ENCODE peak calls at places on chromosome 15, in nine cellular contexts. One of them, this sample, is unnamed.

GRCh38 chr15:78993257-78993930 is 48.5 kb upstream of the CTSH start:
- DNase-seq in A549: no peak
- DNase-seq in activated CD4-positive, alpha-beta T cell treated with anti-CD3 and anti-CD28 coated beads, Interleukin-2, amount 50 U/mL, for 4 hours: no peak
- DNase-seq in Kasumi-1: no peak
- DNase-seq in erythroblast: no peak
- DNase-seq in psoas muscle: no peak
- DNase-seq in kidney tubule cell: no peak
- DNase-seq in T-helper 9 cell: no peak
- DNase-seq in HCT116: no peak
- DNase-seq in this sample: no peak

GRCh38 chr15:37586976-37587375 is 347.5 kb upstream of the TMCO5A start:
- DNase-seq in kidney tubule cell: no peak
- DNase-seq in A549: no peak
- DNase-seq in HCT116: no peak
- DNase-seq in activated CD4-positive, alpha-beta T cell treated with anti-CD3 and anti-CD28 coated beads, Interleukin-2, amount 50 U/mL, for 4 hours: no peak
- DNase-seq in Kasumi-1: no peak
- DNase-seq in erythroblast: no peak
- DNase-seq in psoas muscle: no peak
- DNase-seq in T-helper 9 cell: no peak
- DNase-seq in this sample: no peak

GRCh38 chr15:57160823-57161560 is 215.3 kb upstream of the CGNL1 start:
- DNase-seq in kidney tubule cell: peak
- DNase-seq in erythroblast: no peak
- DNase-seq in HCT116: no peak
- DNase-seq in T-helper 9 cell: no peak
- DNase-seq in activated CD4-positive, alpha-beta T cell treated with anti-CD3 and anti-CD28 coated beads, Interleukin-2, amount 50 U/mL, for 4 hours: no peak
- DNase-seq in Kasumi-1: no peak
- DNase-seq in A549: peak
- DNase-seq in psoas muscle: no peak
- DNase-seq in this sample: no peak

GRCh38 chr15:86935841-86936240 is 856.2 kb downstream of the AGBL1 start:
- DNase-seq in A549: no peak
- DNase-seq in T-helper 9 cell: no peak
- DNase-seq in psoas muscle: no peak
- DNase-seq in Kasumi-1: no peak
- DNase-seq in kidney tubule cell: no peak
- DNase-seq in erythroblast: no peak
- DNase-seq in HCT116: no peak
- DNase-seq in activated CD4-positive, alpha-beta T cell treated with anti-CD3 and anti-CD28 coated beads, Interleukin-2, amount 50 U/mL, for 4 hours: no peak
- DNase-seq in this sample: no peak

GRCh38 chr15:22911306-22911705 is 68.9 kb downstream of the CYFIP1 start:
- DNase-seq in psoas muscle: no peak
- DNase-seq in A549: no peak
- DNase-seq in erythroblast: no peak
- DNase-seq in activated CD4-positive, alpha-beta T cell treated with anti-CD3 and anti-CD28 coated beads, Interleukin-2, amount 50 U/mL, for 4 hours: no peak
- DNase-seq in kidney tubule cell: no peak
- DNase-seq in Kasumi-1: no peak
- DNase-seq in T-helper 9 cell: no peak
- DNase-seq in HCT116: no peak
- DNase-seq in this sample: no peak

GRCh38 chr15:98085003-98085639 is 124.6 kb downstream of the ARRDC4 start:
- DNase-seq in HCT116: peak
- DNase-seq in erythroblast: peak
- DNase-seq in T-helper 9 cell: no peak
- DNase-seq in kidney tubule cell: peak
- DNase-seq in activated CD4-positive, alpha-beta T cell treated with anti-CD3 and anti-CD28 coated beads, Interleukin-2, amount 50 U/mL, for 4 hours: peak
- DNase-seq in A549: peak
- DNase-seq in psoas muscle: no peak
- DNase-seq in Kasumi-1: peak
- DNase-seq in this sample: peak

GRCh38 chr15:50774450-50774849 is 8.9 kb upstream of the SPPL2A start:
- DNase-seq in HCT116: no peak
- DNase-seq in activated CD4-positive, alpha-beta T cell treated with anti-CD3 and anti-CD28 coated beads, Interleukin-2, amount 50 U/mL, for 4 hours: no peak
- DNase-seq in erythroblast: peak
- DNase-seq in A549: peak
- DNase-seq in Kasumi-1: no peak
- DNase-seq in T-helper 9 cell: no peak
- DNase-seq in kidney tubule cell: peak
- DNase-seq in psoas muscle: no peak
- DNase-seq in this sample: peak

GRCh38 chr15:33985751-33986150 is 17.5 kb downstream of the CHRM5 start:
- DNase-seq in Kasumi-1: no peak
- DNase-seq in erythroblast: no peak
- DNase-seq in psoas muscle: no peak
- DNase-seq in HCT116: no peak
- DNase-seq in kidney tubule cell: no peak
- DNase-seq in activated CD4-positive, alpha-beta T cell treated with anti-CD3 and anti-CD28 coated beads, Interleukin-2, amount 50 U/mL, for 4 hours: no peak
- DNase-seq in A549: no peak
- DNase-seq in T-helper 9 cell: no peak
- DNase-seq in this sample: no peak

GRCh38 chr15:60469893-60470641 is 8.9 kb downstream of the ICE2 start:
- DNase-seq in erythroblast: no peak
- DNase-seq in T-helper 9 cell: no peak
- DNase-seq in HCT116: no peak
- DNase-seq in kidney tubule cell: peak
- DNase-seq in A549: peak
- DNase-seq in psoas muscle: no peak
- DNase-seq in activated CD4-positive, alpha-beta T cell treated with anti-CD3 and anti-CD28 coated beads, Interleukin-2, amount 50 U/mL, for 4 hours: no peak
- DNase-seq in Kasumi-1: no peak
- DNase-seq in this sample: no peak

GRCh38 chr15:34107315-34107714 is 5.4 kb downstream of the PGBD4 start:
- DNase-seq in kidney tubule cell: no peak
- DNase-seq in A549: no peak
- DNase-seq in activated CD4-positive, alpha-beta T cell treated with anti-CD3 and anti-CD28 coated beads, Interleukin-2, amount 50 U/mL, for 4 hours: no peak
- DNase-seq in erythroblast: no peak
- DNase-seq in HCT116: no peak
- DNase-seq in psoas muscle: no peak
- DNase-seq in T-helper 9 cell: no peak
- DNase-seq in Kasumi-1: no peak
- DNase-seq in this sample: no peak

GRCh38 chr15:69074843-69075224 is 60.3 kb downstream of the NOX5 start:
- DNase-seq in T-helper 9 cell: no peak
- DNase-seq in erythroblast: no peak
- DNase-seq in activated CD4-positive, alpha-beta T cell treated with anti-CD3 and anti-CD28 coated beads, Interleukin-2, amount 50 U/mL, for 4 hours: no peak
- DNase-seq in psoas muscle: no peak
- DNase-seq in Kasumi-1: no peak
- DNase-seq in A549: peak
- DNase-seq in HCT116: no peak
- DNase-seq in kidney tubule cell: peak
- DNase-seq in this sample: no peak

GRCh38 chr15:62739082-62739481 is 303.5 kb upstream of the TPM1 start:
- DNase-seq in HCT116: peak
- DNase-seq in Kasumi-1: no peak
- DNase-seq in T-helper 9 cell: no peak
- DNase-seq in kidney tubule cell: peak
- DNase-seq in erythroblast: no peak
- DNase-seq in activated CD4-positive, alpha-beta T cell treated with anti-CD3 and anti-CD28 coated beads, Interleukin-2, amount 50 U/mL, for 4 hours: no peak
- DNase-seq in psoas muscle: no peak
- DNase-seq in A549: peak
- DNase-seq in this sample: no peak

GRCh38 chr15:33242669-33243191 is 48.2 kb upstream of the FMN1 start:
- DNase-seq in activated CD4-positive, alpha-beta T cell treated with anti-CD3 and anti-CD28 coated beads, Interleukin-2, amount 50 U/mL, for 4 hours: no peak
- DNase-seq in psoas muscle: no peak
- DNase-seq in Kasumi-1: no peak
- DNase-seq in erythroblast: peak
- DNase-seq in kidney tubule cell: peak
- DNase-seq in HCT116: no peak
- DNase-seq in T-helper 9 cell: no peak
- DNase-seq in A549: peak
- DNase-seq in this sample: peak

GRCh38 chr15:28110416-28110975 is 11.4 kb upstream of the OCA2 start:
- DNase-seq in psoas muscle: no peak
- DNase-seq in activated CD4-positive, alpha-beta T cell treated with anti-CD3 and anti-CD28 coated beads, Interleukin-2, amount 50 U/mL, for 4 hours: no peak
- DNase-seq in HCT116: no peak
- DNase-seq in Kasumi-1: no peak
- DNase-seq in T-helper 9 cell: no peak
- DNase-seq in kidney tubule cell: no peak
- DNase-seq in erythroblast: no peak
- DNase-seq in A549: no peak
- DNase-seq in this sample: no peak

GRCh38 chr15:42107483-42107882 is 13.1 kb upstream of the PLA2G4D start:
- DNase-seq in Kasumi-1: no peak
- DNase-seq in psoas muscle: no peak
- DNase-seq in erythroblast: no peak
- DNase-seq in activated CD4-positive, alpha-beta T cell treated with anti-CD3 and anti-CD28 coated beads, Interleukin-2, amount 50 U/mL, for 4 hours: no peak
- DNase-seq in kidney tubule cell: no peak
- DNase-seq in HCT116: no peak
- DNase-seq in T-helper 9 cell: no peak
- DNase-seq in A549: no peak
- DNase-seq in this sample: no peak

GRCh38 chr15:59299919-59300617 is 72.6 kb downstream of the MYO1E start:
- DNase-seq in kidney tubule cell: peak
- DNase-seq in HCT116: peak
- DNase-seq in T-helper 9 cell: peak
- DNase-seq in erythroblast: no peak
- DNase-seq in A549: peak
- DNase-seq in activated CD4-positive, alpha-beta T cell treated with anti-CD3 and anti-CD28 coated beads, Interleukin-2, amount 50 U/mL, for 4 hours: peak
- DNase-seq in Kasumi-1: peak
- DNase-seq in psoas muscle: peak
- DNase-seq in this sample: peak

GRCh38 chr15:83854950-83855707 is 201.2 kb downstream of the ADAMTSL3 start:
- DNase-seq in HCT116: no peak
- DNase-seq in A549: no peak
- DNase-seq in kidney tubule cell: no peak
- DNase-seq in Kasumi-1: no peak
- DNase-seq in psoas muscle: no peak
- DNase-seq in T-helper 9 cell: no peak
- DNase-seq in activated CD4-positive, alpha-beta T cell treated with anti-CD3 and anti-CD28 coated beads, Interleukin-2, amount 50 U/mL, for 4 hours: no peak
- DNase-seq in erythroblast: no peak
- DNase-seq in this sample: no peak

GRCh38 chr15:29018406-29018805 is 132.6 kb downstream of the APBA2 start:
- DNase-seq in HCT116: no peak
- DNase-seq in kidney tubule cell: peak
- DNase-seq in activated CD4-positive, alpha-beta T cell treated with anti-CD3 and anti-CD28 coated beads, Interleukin-2, amount 50 U/mL, for 4 hours: no peak
- DNase-seq in Kasumi-1: no peak
- DNase-seq in T-helper 9 cell: no peak
- DNase-seq in psoas muscle: no peak
- DNase-seq in A549: no peak
- DNase-seq in erythroblast: no peak
- DNase-seq in this sample: no peak

GRCh38 chr15:59622289-59622688 is 10.7 kb downstream of the GCNT3 start:
- DNase-seq in psoas muscle: no peak
- DNase-seq in HCT116: peak
- DNase-seq in erythroblast: peak
- DNase-seq in activated CD4-positive, alpha-beta T cell treated with anti-CD3 and anti-CD28 coated beads, Interleukin-2, amount 50 U/mL, for 4 hours: no peak
- DNase-seq in A549: peak
- DNase-seq in kidney tubule cell: peak
- DNase-seq in T-helper 9 cell: no peak
- DNase-seq in Kasumi-1: peak
- DNase-seq in this sample: peak

GRCh38 chr15:72766780-72767179 is 16.8 kb downstream of the ADPGK start:
- DNase-seq in erythroblast: no peak
- DNase-seq in activated CD4-positive, alpha-beta T cell treated with anti-CD3 and anti-CD28 coated beads, Interleukin-2, amount 50 U/mL, for 4 hours: no peak
- DNase-seq in Kasumi-1: no peak
- DNase-seq in A549: no peak
- DNase-seq in T-helper 9 cell: no peak
- DNase-seq in HCT116: no peak
- DNase-seq in kidney tubule cell: no peak
- DNase-seq in psoas muscle: no peak
- DNase-seq in this sample: no peak

GRCh38 chr15:47513496-47513895 is 203.8 kb upstream of the SEMA6D start:
- DNase-seq in kidney tubule cell: no peak
- DNase-seq in activated CD4-positive, alpha-beta T cell treated with anti-CD3 and anti-CD28 coated beads, Interleukin-2, amount 50 U/mL, for 4 hours: no peak
- DNase-seq in A549: no peak
- DNase-seq in erythroblast: no peak
- DNase-seq in HCT116: no peak
- DNase-seq in psoas muscle: no peak
- DNase-seq in T-helper 9 cell: no peak
- DNase-seq in Kasumi-1: no peak
- DNase-seq in this sample: no peak

GRCh38 chr15:23467110-23467600 is 20.1 kb upstream of the GOLGA6L2 start:
- DNase-seq in activated CD4-positive, alpha-beta T cell treated with anti-CD3 and anti-CD28 coated beads, Interleukin-2, amount 50 U/mL, for 4 hours: no peak
- DNase-seq in A549: peak
- DNase-seq in erythroblast: peak
- DNase-seq in Kasumi-1: no peak
- DNase-seq in psoas muscle: no peak
- DNase-seq in kidney tubule cell: peak
- DNase-seq in T-helper 9 cell: no peak
- DNase-seq in HCT116: peak
- DNase-seq in this sample: peak

GRCh38 chr15:48384616-48385015 is 53.4 kb downstream of the DUT start:
- DNase-seq in erythroblast: no peak
- DNase-seq in kidney tubule cell: peak
- DNase-seq in T-helper 9 cell: no peak
- DNase-seq in activated CD4-positive, alpha-beta T cell treated with anti-CD3 and anti-CD28 coated beads, Interleukin-2, amount 50 U/mL, for 4 hours: no peak
- DNase-seq in psoas muscle: no peak
- DNase-seq in A549: no peak
- DNase-seq in Kasumi-1: no peak
- DNase-seq in HCT116: no peak
- DNase-seq in this sample: no peak

GRCh38 chr15:45333550-45333949 is 44.8 kb downstream of the GATM start:
- DNase-seq in Kasumi-1: no peak
- DNase-seq in psoas muscle: peak
- DNase-seq in T-helper 9 cell: no peak
- DNase-seq in activated CD4-positive, alpha-beta T cell treated with anti-CD3 and anti-CD28 coated beads, Interleukin-2, amount 50 U/mL, for 4 hours: no peak
- DNase-seq in erythroblast: no peak
- DNase-seq in A549: peak
- DNase-seq in kidney tubule cell: peak
- DNase-seq in HCT116: no peak
- DNase-seq in this sample: no peak

GRCh38 chr15:28109626-28110415 is 10.7 kb upstream of the OCA2 start:
- DNase-seq in Kasumi-1: no peak
- DNase-seq in psoas muscle: no peak
- DNase-seq in activated CD4-positive, alpha-beta T cell treated with anti-CD3 and anti-CD28 coated beads, Interleukin-2, amount 50 U/mL, for 4 hours: no peak
- DNase-seq in A549: no peak
- DNase-seq in kidney tubule cell: no peak
- DNase-seq in T-helper 9 cell: no peak
- DNase-seq in erythroblast: no peak
- DNase-seq in HCT116: no peak
- DNase-seq in this sample: no peak

GRCh38 chr15:48825075-48825474 is 14.2 kb upstream of the CEP152 start:
- DNase-seq in Kasumi-1: no peak
- DNase-seq in HCT116: no peak
- DNase-seq in T-helper 9 cell: no peak
- DNase-seq in A549: no peak
- DNase-seq in psoas muscle: no peak
- DNase-seq in activated CD4-positive, alpha-beta T cell treated with anti-CD3 and anti-CD28 coated beads, Interleukin-2, amount 50 U/mL, for 4 hours: no peak
- DNase-seq in kidney tubule cell: no peak
- DNase-seq in erythroblast: no peak
- DNase-seq in this sample: no peak

GRCh38 chr15:68644088-68644904 is 65.5 kb downstream of the CORO2B start:
- DNase-seq in activated CD4-positive, alpha-beta T cell treated with anti-CD3 and anti-CD28 coated beads, Interleukin-2, amount 50 U/mL, for 4 hours: no peak
- DNase-seq in erythroblast: no peak
- DNase-seq in kidney tubule cell: peak
- DNase-seq in HCT116: peak
- DNase-seq in T-helper 9 cell: no peak
- DNase-seq in psoas muscle: no peak
- DNase-seq in Kasumi-1: no peak
- DNase-seq in A549: peak
- DNase-seq in this sample: peak

GRCh38 chr15:47812436-47813109 is 95.3 kb downstream of the SEMA6D start:
- DNase-seq in Kasumi-1: no peak
- DNase-seq in A549: peak
- DNase-seq in erythroblast: no peak
- DNase-seq in activated CD4-positive, alpha-beta T cell treated with anti-CD3 and anti-CD28 coated beads, Interleukin-2, amount 50 U/mL, for 4 hours: no peak
- DNase-seq in psoas muscle: no peak
- DNase-seq in kidney tubule cell: peak
- DNase-seq in T-helper 9 cell: no peak
- DNase-seq in HCT116: no peak
- DNase-seq in this sample: no peak

GRCh38 chr15:35665855-35666536 is 120.0 kb upstream of the DPH6 start:
- DNase-seq in Kasumi-1: no peak
- DNase-seq in T-helper 9 cell: no peak
- DNase-seq in activated CD4-positive, alpha-beta T cell treated with anti-CD3 and anti-CD28 coated beads, Interleukin-2, amount 50 U/mL, for 4 hours: no peak
- DNase-seq in psoas muscle: peak
- DNase-seq in kidney tubule cell: no peak
- DNase-seq in HCT116: no peak
- DNase-seq in A549: no peak
- DNase-seq in erythroblast: no peak
- DNase-seq in this sample: no peak

GRCh38 chr15:63070681-63071129 is 28.2 kb downstream of the TPM1 start:
- DNase-seq in Kasumi-1: no peak
- DNase-seq in activated CD4-positive, alpha-beta T cell treated with anti-CD3 and anti-CD28 coated beads, Interleukin-2, amount 50 U/mL, for 4 hours: no peak
- DNase-seq in T-helper 9 cell: no peak
- DNase-seq in kidney tubule cell: peak
- DNase-seq in A549: peak
- DNase-seq in erythroblast: no peak
- DNase-seq in psoas muscle: no peak
- DNase-seq in HCT116: no peak
- DNase-seq in this sample: no peak

GRCh38 chr15:42072141-42072685 is 22.1 kb downstream of the PLA2G4D start:
- DNase-seq in A549: no peak
- DNase-seq in erythroblast: no peak
- DNase-seq in T-helper 9 cell: no peak
- DNase-seq in activated CD4-positive, alpha-beta T cell treated with anti-CD3 and anti-CD28 coated beads, Interleukin-2, amount 50 U/mL, for 4 hours: no peak
- DNase-seq in kidney tubule cell: no peak
- DNase-seq in Kasumi-1: no peak
- DNase-seq in HCT116: no peak
- DNase-seq in psoas muscle: no peak
- DNase-seq in this sample: no peak

This sample was measured in OCI-M1.